ENCODE peak calls at places on chromosomes 2 and 18, in nine cellular contexts. One of them, this sample, is unnamed.

GRCh38 chr18:67301592-67301991 is 214.9 kb downstream of the DSEL start:
- DNase-seq in nucleus accumbens: no peak
- DNase-seq in CD14-positive monocyte: no peak
- DNase-seq in fibroblast of lung: peak
- DNase-seq in cerebellar cortex: no peak
- DNase-seq in stimulated activated CD8-positive, alpha-beta memory T cell treated with anti-CD3 and anti-CD28 coated beads, Interleukin-2, amount 100 ng/mL, for 48 hours: no peak
- DNase-seq in KBM-7: no peak
- DNase-seq in NCI-H2081: no peak
- DNase-seq in T follicular helper cell: no peak
- DNase-seq in this sample: no peak

GRCh38 chr18:35641467-35641866 is 59.9 kb downstream of the GALNT1 start:
- DNase-seq in stimulated activated CD8-positive, alpha-beta memory T cell treated with anti-CD3 and anti-CD28 coated beads, Interleukin-2, amount 100 ng/mL, for 48 hours: no peak
- DNase-seq in cerebellar cortex: no peak
- DNase-seq in T follicular helper cell: no peak
- DNase-seq in CD14-positive monocyte: no peak
- DNase-seq in nucleus accumbens: no peak
- DNase-seq in NCI-H2081: no peak
- DNase-seq in fibroblast of lung: no peak
- DNase-seq in KBM-7: no peak
- DNase-seq in this sample: no peak

GRCh38 chr2:134260726-134261125 is 6.9 kb downstream of the MGAT5 start:
- DNase-seq in nucleus accumbens: no peak
- DNase-seq in KBM-7: no peak
- DNase-seq in fibroblast of lung: peak
- DNase-seq in NCI-H2081: no peak
- DNase-seq in stimulated activated CD8-positive, alpha-beta memory T cell treated with anti-CD3 and anti-CD28 coated beads, Interleukin-2, amount 100 ng/mL, for 48 hours: no peak
- DNase-seq in CD14-positive monocyte: no peak
- DNase-seq in cerebellar cortex: peak
- DNase-seq in T follicular helper cell: no peak
- DNase-seq in this sample: no peak

GRCh38 chr18:77478619-77479018 is 229.0 kb downstream of the GALR1 start:
- DNase-seq in fibroblast of lung: no peak
- DNase-seq in cerebellar cortex: no peak
- DNase-seq in T follicular helper cell: no peak
- DNase-seq in stimulated activated CD8-positive, alpha-beta memory T cell treated with anti-CD3 and anti-CD28 coated beads, Interleukin-2, amount 100 ng/mL, for 48 hours: no peak
- DNase-seq in NCI-H2081: peak
- DNase-seq in KBM-7: peak
- DNase-seq in nucleus accumbens: no peak
- DNase-seq in CD14-positive monocyte: no peak
- DNase-seq in this sample: peak

GRCh38 chr18:63979409-63979908 is 9.6 kb downstream of the SERPINB8 start:
- DNase-seq in cerebellar cortex: peak
- DNase-seq in fibroblast of lung: peak
- DNase-seq in nucleus accumbens: peak
- DNase-seq in stimulated activated CD8-positive, alpha-beta memory T cell treated with anti-CD3 and anti-CD28 coated beads, Interleukin-2, amount 100 ng/mL, for 48 hours: no peak
- DNase-seq in NCI-H2081: peak
- DNase-seq in CD14-positive monocyte: no peak
- DNase-seq in KBM-7: peak
- DNase-seq in T follicular helper cell: peak
- DNase-seq in this sample: peak

GRCh38 chr2:150811259-150811912 is 323.9 kb upstream of the RND3 start:
- DNase-seq in cerebellar cortex: no peak
- DNase-seq in KBM-7: no peak
- DNase-seq in T follicular helper cell: no peak
- DNase-seq in NCI-H2081: no peak
- DNase-seq in nucleus accumbens: no peak
- DNase-seq in CD14-positive monocyte: no peak
- DNase-seq in fibroblast of lung: peak
- DNase-seq in stimulated activated CD8-positive, alpha-beta memory T cell treated with anti-CD3 and anti-CD28 coated beads, Interleukin-2, amount 100 ng/mL, for 48 hours: no peak
- DNase-seq in this sample: no peak

GRCh38 chr18:70663141-70663540 is 374.3 kb downstream of the SOCS6 start:
- DNase-seq in cerebellar cortex: no peak
- DNase-seq in stimulated activated CD8-positive, alpha-beta memory T cell treated with anti-CD3 and anti-CD28 coated beads, Interleukin-2, amount 100 ng/mL, for 48 hours: no peak
- DNase-seq in fibroblast of lung: no peak
- DNase-seq in nucleus accumbens: no peak
- DNase-seq in T follicular helper cell: no peak
- DNase-seq in CD14-positive monocyte: no peak
- DNase-seq in NCI-H2081: no peak
- DNase-seq in KBM-7: no peak
- DNase-seq in this sample: no peak

GRCh38 chr2:186664644-186665043 is 29.2 kb upstream of the FAM171B start:
- DNase-seq in CD14-positive monocyte: no peak
- DNase-seq in cerebellar cortex: no peak
- DNase-seq in stimulated activated CD8-positive, alpha-beta memory T cell treated with anti-CD3 and anti-CD28 coated beads, Interleukin-2, amount 100 ng/mL, for 48 hours: no peak
- DNase-seq in NCI-H2081: no peak
- DNase-seq in nucleus accumbens: no peak
- DNase-seq in T follicular helper cell: no peak
- DNase-seq in fibroblast of lung: no peak
- DNase-seq in KBM-7: no peak
- DNase-seq in this sample: no peak

GRCh38 chr2:69216535-69217332 is 170.3 kb downstream of the GFPT1 start:
- DNase-seq in CD14-positive monocyte: no peak
- DNase-seq in fibroblast of lung: peak
- DNase-seq in KBM-7: no peak
- DNase-seq in cerebellar cortex: peak
- DNase-seq in NCI-H2081: no peak
- DNase-seq in nucleus accumbens: no peak
- DNase-seq in T follicular helper cell: no peak
- DNase-seq in stimulated activated CD8-positive, alpha-beta memory T cell treated with anti-CD3 and anti-CD28 coated beads, Interleukin-2, amount 100 ng/mL, for 48 hours: no peak
- DNase-seq in this sample: no peak

GRCh38 chr2:117091026-117091425 is 723.5 kb upstream of the DDX18 start:
- DNase-seq in T follicular helper cell: no peak
- DNase-seq in nucleus accumbens: no peak
- DNase-seq in NCI-H2081: no peak
- DNase-seq in fibroblast of lung: no peak
- DNase-seq in KBM-7: no peak
- DNase-seq in CD14-positive monocyte: no peak
- DNase-seq in cerebellar cortex: no peak
- DNase-seq in stimulated activated CD8-positive, alpha-beta memory T cell treated with anti-CD3 and anti-CD28 coated beads, Interleukin-2, amount 100 ng/mL, for 48 hours: no peak
- DNase-seq in this sample: no peak

GRCh38 chr2:17827306-17827705 is 11.0 kb downstream of the MSGN1 start:
- DNase-seq in stimulated activated CD8-positive, alpha-beta memory T cell treated with anti-CD3 and anti-CD28 coated beads, Interleukin-2, amount 100 ng/mL, for 48 hours: no peak
- DNase-seq in nucleus accumbens: no peak
- DNase-seq in T follicular helper cell: no peak
- DNase-seq in CD14-positive monocyte: no peak
- DNase-seq in NCI-H2081: peak
- DNase-seq in KBM-7: no peak
- DNase-seq in fibroblast of lung: no peak
- DNase-seq in cerebellar cortex: no peak
- DNase-seq in this sample: no peak

GRCh38 chr18:62522510-62523254 is at the start of gene ZCCHC2:
- DNase-seq in CD14-positive monocyte: peak
- DNase-seq in NCI-H2081: peak
- DNase-seq in cerebellar cortex: peak
- DNase-seq in fibroblast of lung: peak
- DNase-seq in stimulated activated CD8-positive, alpha-beta memory T cell treated with anti-CD3 and anti-CD28 coated beads, Interleukin-2, amount 100 ng/mL, for 48 hours: peak
- DNase-seq in KBM-7: peak
- DNase-seq in T follicular helper cell: peak
- DNase-seq in nucleus accumbens: peak
- DNase-seq in this sample: peak

GRCh38 chr2:64542071-64543005 is 18.2 kb downstream of the AFTPH start:
- DNase-seq in fibroblast of lung: no peak
- DNase-seq in nucleus accumbens: no peak
- DNase-seq in CD14-positive monocyte: no peak
- DNase-seq in stimulated activated CD8-positive, alpha-beta memory T cell treated with anti-CD3 and anti-CD28 coated beads, Interleukin-2, amount 100 ng/mL, for 48 hours: no peak
- DNase-seq in KBM-7: no peak
- DNase-seq in cerebellar cortex: no peak
- DNase-seq in T follicular helper cell: no peak
- DNase-seq in NCI-H2081: no peak
- DNase-seq in this sample: no peak

GRCh38 chr2:160741815-160742214 is 248.2 kb upstream of the RBMS1 start:
- DNase-seq in CD14-positive monocyte: no peak
- DNase-seq in T follicular helper cell: no peak
- DNase-seq in NCI-H2081: no peak
- DNase-seq in fibroblast of lung: no peak
- DNase-seq in nucleus accumbens: no peak
- DNase-seq in stimulated activated CD8-positive, alpha-beta memory T cell treated with anti-CD3 and anti-CD28 coated beads, Interleukin-2, amount 100 ng/mL, for 48 hours: no peak
- DNase-seq in cerebellar cortex: no peak
- DNase-seq in KBM-7: no peak
- DNase-seq in this sample: no peak

GRCh38 chr2:212686285-212686895 is 147.8 kb upstream of the ERBB4 start:
- DNase-seq in T follicular helper cell: peak
- DNase-seq in cerebellar cortex: peak
- DNase-seq in CD14-positive monocyte: no peak
- DNase-seq in nucleus accumbens: peak
- DNase-seq in stimulated activated CD8-positive, alpha-beta memory T cell treated with anti-CD3 and anti-CD28 coated beads, Interleukin-2, amount 100 ng/mL, for 48 hours: peak
- DNase-seq in NCI-H2081: peak
- DNase-seq in fibroblast of lung: peak
- DNase-seq in KBM-7: peak
- DNase-seq in this sample: peak

GRCh38 chr2:240030379-240031094 is at the start of gene OR6B2:
- DNase-seq in nucleus accumbens: no peak
- DNase-seq in CD14-positive monocyte: no peak
- DNase-seq in cerebellar cortex: no peak
- DNase-seq in T follicular helper cell: no peak
- DNase-seq in stimulated activated CD8-positive, alpha-beta memory T cell treated with anti-CD3 and anti-CD28 coated beads, Interleukin-2, amount 100 ng/mL, for 48 hours: no peak
- DNase-seq in fibroblast of lung: no peak
- DNase-seq in NCI-H2081: no peak
- DNase-seq in KBM-7: no peak
- DNase-seq in this sample: no peak

GRCh38 chr2:237434916-237435315 is 21.0 kb upstream of the COL6A3 start:
- DNase-seq in CD14-positive monocyte: no peak
- DNase-seq in fibroblast of lung: no peak
- DNase-seq in nucleus accumbens: no peak
- DNase-seq in NCI-H2081: no peak
- DNase-seq in T follicular helper cell: peak
- DNase-seq in KBM-7: peak
- DNase-seq in cerebellar cortex: no peak
- DNase-seq in stimulated activated CD8-positive, alpha-beta memory T cell treated with anti-CD3 and anti-CD28 coated beads, Interleukin-2, amount 100 ng/mL, for 48 hours: peak
- DNase-seq in this sample: peak

GRCh38 chr18:21741511-21742322 is 1.1 kb downstream of the MIB1 start:
- DNase-seq in NCI-H2081: peak
- DNase-seq in CD14-positive monocyte: peak
- DNase-seq in stimulated activated CD8-positive, alpha-beta memory T cell treated with anti-CD3 and anti-CD28 coated beads, Interleukin-2, amount 100 ng/mL, for 48 hours: peak
- DNase-seq in cerebellar cortex: peak
- DNase-seq in T follicular helper cell: peak
- DNase-seq in nucleus accumbens: peak
- DNase-seq in fibroblast of lung: peak
- DNase-seq in KBM-7: peak
- DNase-seq in this sample: peak

GRCh38 chr2:201220102-201220570 is 37.2 kb downstream of the CASP10 start:
- DNase-seq in KBM-7: peak
- DNase-seq in NCI-H2081: peak
- DNase-seq in nucleus accumbens: no peak
- DNase-seq in CD14-positive monocyte: no peak
- DNase-seq in stimulated activated CD8-positive, alpha-beta memory T cell treated with anti-CD3 and anti-CD28 coated beads, Interleukin-2, amount 100 ng/mL, for 48 hours: no peak
- DNase-seq in T follicular helper cell: no peak
- DNase-seq in cerebellar cortex: no peak
- DNase-seq in fibroblast of lung: no peak
- DNase-seq in this sample: no peak

GRCh38 chr2:101328474-101329007 is 20.0 kb upstream of the RNF149 start:
- DNase-seq in CD14-positive monocyte: peak
- DNase-seq in KBM-7: peak
- DNase-seq in stimulated activated CD8-positive, alpha-beta memory T cell treated with anti-CD3 and anti-CD28 coated beads, Interleukin-2, amount 100 ng/mL, for 48 hours: no peak
- DNase-seq in T follicular helper cell: no peak
- DNase-seq in cerebellar cortex: no peak
- DNase-seq in nucleus accumbens: no peak
- DNase-seq in NCI-H2081: no peak
- DNase-seq in fibroblast of lung: peak
- DNase-seq in this sample: peak

GRCh38 chr2:84481702-84482101 is 22.6 kb upstream of the SUCLG1 start:
- DNase-seq in nucleus accumbens: no peak
- DNase-seq in cerebellar cortex: no peak
- DNase-seq in fibroblast of lung: peak
- DNase-seq in KBM-7: no peak
- DNase-seq in T follicular helper cell: no peak
- DNase-seq in stimulated activated CD8-positive, alpha-beta memory T cell treated with anti-CD3 and anti-CD28 coated beads, Interleukin-2, amount 100 ng/mL, for 48 hours: no peak
- DNase-seq in CD14-positive monocyte: no peak
- DNase-seq in NCI-H2081: no peak
- DNase-seq in this sample: no peak

This sample was measured in NB4.